ENCODE peak calls at places on chromosomes 5 and 9, in seven cellular contexts. P, S, O, R, Y, X and Z are unnamed samples.

GRCh38 chr9:132894343-132894742 is 15.6 kb downstream of the SPACA9 start:
- DNase-seq in P (no peak), S (no peak), O (no peak), R (no peak), Y (no peak), X (no peak), Z (no peak)

GRCh38 chr9:25177858-25178257 is 500.4 kb downstream of the TUSC1 start:
- DNase-seq in P (no peak), S (no peak), O (no peak), R (no peak), Y (no peak), X (no peak), Z (no peak)

GRCh38 chr5:980941-981340 is 27.7 kb upstream of the NKD2 start:
- DNase-seq in P (no peak), S (no peak), O (peak), R (no peak), Y (no peak), X (no peak), Z (no peak)

GRCh38 chr5:96117863-96118651 is 156.4 kb upstream of the ELL2 start:
- DNase-seq in P (no peak), S (no peak), O (no peak), R (no peak), Y (no peak), X (no peak), Z (no peak)

GRCh38 chr9:117957267-117957666 is 253.1 kb downstream of the TLR4 start:
- DNase-seq in P (no peak), S (no peak), O (no peak), R (no peak), Y (no peak), X (no peak), Z (no peak)

GRCh38 chr5:71932649-71933338 is 174.5 kb upstream of the MAP1B start:
- DNase-seq in P (no peak), S (no peak), O (no peak), R (no peak), Y (peak), X (no peak), Z (peak)

GRCh38 chr9:22405869-22406659 is 40.6 kb upstream of the DMRTA1 start:
- DNase-seq in P (no peak), S (no peak), O (no peak), R (no peak), Y (no peak), X (no peak), Z (no peak)

GRCh38 chr9:137618105-137619067 is at the start of gene EHMT1:
- DNase-seq in P (peak), S (no peak), O (peak), R (peak), Y (peak), X (peak), Z (peak)

GRCh38 chr5:151615431-151615830 is 24.3 kb upstream of the FAT2 start:
- DNase-seq in P (no peak), S (no peak), O (no peak), R (no peak), Y (no peak), X (no peak), Z (no peak)

GRCh38 chr5:110854200-110854599 is 115.4 kb downstream of the SLC25A46 start:
- DNase-seq in P (no peak), S (no peak), O (no peak), R (no peak), Y (no peak), X (no peak), Z (no peak)

GRCh38 chr5:159052282-159053011 is 47.3 kb downstream of the EBF1 start:
- DNase-seq in P (no peak), S (no peak), O (no peak), R (no peak), Y (no peak), X (no peak), Z (no peak)

GRCh38 chr5:125863579-125863978 is 559.6 kb upstream of the GRAMD2B start:
- DNase-seq in P (no peak), S (no peak), O (no peak), R (no peak), Y (no peak), X (no peak), Z (no peak)

GRCh38 chr5:103569313-103570060 is 6.9 kb upstream of the NUDT12 start:
- DNase-seq in P (no peak), S (no peak), O (no peak), R (no peak), Y (no peak), X (no peak), Z (no peak)

GRCh38 chr9:71646131-71646530 is 122.2 kb downstream of the CEMIP2 start:
- DNase-seq in P (no peak), S (no peak), O (no peak), R (no peak), Y (no peak), X (no peak), Z (no peak)